ENCODE peak calls at places on chromosomes 2 and 18, in four cellular contexts. One of them, this sample, is unnamed.

GRCh38 chr18:48990497-48991298 is 39.9 kb upstream of the SMAD7 start:
- DNase-seq in fibroblast of pulmonary artery: peak
- DNase-seq in amniotic stem cell: peak
- DNase-seq in NCI-H1092 treated with DMSO at 0.1 percent for 48 hours: no peak
- DNase-seq in this sample: peak

GRCh38 chr2:70523996-70524965 is 29.3 kb downstream of the TGFA start:
- DNase-seq in NCI-H1092 treated with DMSO at 0.1 percent for 48 hours: no peak
- DNase-seq in amniotic stem cell: peak
- DNase-seq in fibroblast of pulmonary artery: peak
- DNase-seq in this sample: peak

GRCh38 chr2:129565710-129566109 is 413.8 kb upstream of the RAB6C start:
- DNase-seq in NCI-H1092 treated with DMSO at 0.1 percent for 48 hours: no peak
- DNase-seq in fibroblast of pulmonary artery: no peak
- DNase-seq in amniotic stem cell: no peak
- DNase-seq in this sample: no peak

GRCh38 chr2:13533524-13533922 is 816.8 kb downstream of the TRIB2 start:
- DNase-seq in NCI-H1092 treated with DMSO at 0.1 percent for 48 hours: no peak
- DNase-seq in fibroblast of pulmonary artery: no peak
- DNase-seq in amniotic stem cell: no peak
- DNase-seq in this sample: no peak

GRCh38 chr2:66872056-66872821 is 437.3 kb downstream of the MEIS1 start:
- DNase-seq in fibroblast of pulmonary artery: peak
- DNase-seq in amniotic stem cell: no peak
- DNase-seq in NCI-H1092 treated with DMSO at 0.1 percent for 48 hours: no peak
- DNase-seq in this sample: no peak

GRCh38 chr2:232854082-232854481 is 16.0 kb upstream of the SNORC start:
- DNase-seq in amniotic stem cell: peak
- DNase-seq in fibroblast of pulmonary artery: peak
- DNase-seq in NCI-H1092 treated with DMSO at 0.1 percent for 48 hours: no peak
- DNase-seq in this sample: peak

GRCh38 chr2:58644992-58645391 is 403.9 kb upstream of the FANCL start:
- DNase-seq in NCI-H1092 treated with DMSO at 0.1 percent for 48 hours: no peak
- DNase-seq in amniotic stem cell: no peak
- DNase-seq in fibroblast of pulmonary artery: no peak
- DNase-seq in this sample: no peak

GRCh38 chr2:221999702-222000101 is 299.1 kb downstream of the PAX3 start:
- DNase-seq in amniotic stem cell: no peak
- DNase-seq in NCI-H1092 treated with DMSO at 0.1 percent for 48 hours: no peak
- DNase-seq in fibroblast of pulmonary artery: peak
- DNase-seq in this sample: peak

GRCh38 chr2:181566643-181567042 is 90.3 kb downstream of the CERKL start:
- DNase-seq in NCI-H1092 treated with DMSO at 0.1 percent for 48 hours: no peak
- DNase-seq in amniotic stem cell: no peak
- DNase-seq in fibroblast of pulmonary artery: no peak
- DNase-seq in this sample: no peak

GRCh38 chr2:145012214-145012670 is 492.3 kb upstream of the ZEB2 start:
- DNase-seq in amniotic stem cell: no peak
- DNase-seq in NCI-H1092 treated with DMSO at 0.1 percent for 48 hours: no peak
- DNase-seq in fibroblast of pulmonary artery: peak
- DNase-seq in this sample: no peak

GRCh38 chr18:61333271-61333745 is at the start of gene CDH20:
- DNase-seq in fibroblast of pulmonary artery: no peak
- DNase-seq in amniotic stem cell: no peak
- DNase-seq in NCI-H1092 treated with DMSO at 0.1 percent for 48 hours: peak
- DNase-seq in this sample: no peak

This sample was measured in SJSA1.